ENCODE peak calls at places on chromosome 18, in six cellular contexts. C is GM19239; R is stimulated activated CD4-positive, alpha-beta T cell treated with anti-CD3 and anti-CD28 coated beads, Interleukin-1b, Interleukin-23, amount 100 ng/mL, for 4 hours; W is transverse colon; H is LoVo; Z is neural progenitor cell. L is an unnamed sample.

GRCh38 chr18:24791736-24792135 is 331.3 kb downstream of the HRH4 start:
- DNase-seq in C (no peak), R (no peak), W (no peak), H (no peak), Z (no peak), L (no peak)

GRCh38 chr18:6920099-6920955 is 190.8 kb downstream of the ARHGAP28 start:
- DNase-seq in C (peak), R (no peak), W (peak), H (peak), Z (peak), L (peak)

GRCh38 chr18:56505293-56505692 is 133.1 kb downstream of the TXNL1 start:
- DNase-seq in C (no peak), R (no peak), W (no peak), H (no peak), Z (no peak), L (no peak)

GRCh38 chr18:3350566-3351527 is 88.9 kb downstream of the MYL12B start:
- DNase-seq in C (no peak), R (no peak), W (no peak), H (peak), Z (no peak), L (no peak)

GRCh38 chr18:13376298-13376840 is 157.8 kb downstream of the LDLRAD4 start:
- DNase-seq in C (no peak), R (no peak), W (no peak), H (no peak), Z (no peak), L (no peak)

GRCh38 chr18:58005885-58006523 is 38.0 kb upstream of the NEDD4L start:
- DNase-seq in C (no peak), R (no peak), W (no peak), H (no peak), Z (no peak), L (no peak)

GRCh38 chr18:9665311-9665710 is 42.8 kb upstream of the RAB31 start:
- DNase-seq in C (no peak), R (no peak), W (no peak), H (no peak), Z (no peak), L (no peak)

GRCh38 chr18:77106331-77106730 is 26.3 kb downstream of the MBP start:
- DNase-seq in C (no peak), R (peak), W (no peak), H (no peak), Z (no peak), L (no peak)

GRCh38 chr18:58176915-58177717 is 133.1 kb downstream of the NEDD4L start:
- DNase-seq in C (no peak), R (no peak), W (no peak), H (peak), Z (peak), L (no peak)

GRCh38 chr18:959854-960253 is 55.2 kb downstream of the ADCYAP1 start:
- DNase-seq in C (no peak), R (no peak), W (no peak), H (no peak), Z (no peak), L (no peak)

GRCh38 chr18:21513741-21514140 is 86.8 kb downstream of the ESCO1 start:
- DNase-seq in C (no peak), R (no peak), W (no peak), H (no peak), Z (no peak), L (no peak)

GRCh38 chr18:75698861-75699260 is 271.4 kb upstream of the SMIM21 start:
- DNase-seq in C (no peak), R (no peak), W (no peak), H (no peak), Z (no peak), L (no peak)

GRCh38 chr18:52903858-52904257 is 563.9 kb downstream of the DCC start:
- DNase-seq in C (no peak), R (no peak), W (peak), H (no peak), Z (peak), L (no peak)

GRCh38 chr18:69817335-69817935 is 130.2 kb downstream of the CD226 start:
- DNase-seq in C (no peak), R (no peak), W (no peak), H (no peak), Z (no peak), L (no peak)

GRCh38 chr18:46302866-46303485 is 198.8 kb downstream of the HAUS1 start:
- DNase-seq in C (no peak), R (no peak), W (no peak), H (no peak), Z (no peak), L (no peak)

GRCh38 chr18:22846088-22846683 is 86.9 kb upstream of the RBBP8 start:
- DNase-seq in C (no peak), R (no peak), W (no peak), H (no peak), Z (peak), L (peak)